ENCODE peak calls at places on chromosomes 11 and 22, in seven cellular contexts. One of them, this sample, is unnamed. For H3K36me3, the result is how much of the 10 kb centered on the place peaks cover.

GRCh38 chr11:42521994-42522393 is 789.8 kb upstream of the API5 start:
- DNase-seq in HCT116: no peak
- DNase-seq in OCI-LY7: no peak
- DNase-seq in MM.1S: no peak
- DNase-seq in PC-3: peak
- DNase-seq in hepatocyte: peak
- DNase-seq in SK-N-SH: no peak
- DNase-seq in this sample: peak

GRCh38 chr11:58674609-58675008 is 52.1 kb downstream of the CNTF start:
- DNase-seq in SK-N-SH: no peak
- DNase-seq in HCT116: no peak
- DNase-seq in PC-3: no peak
- DNase-seq in OCI-LY7: no peak
- DNase-seq in MM.1S: no peak
- DNase-seq in hepatocyte: no peak
- DNase-seq in this sample: no peak

GRCh38 chr22:46823654-46824053 is 61.2 kb downstream of the TBC1D22A start:
- DNase-seq in hepatocyte: no peak
- DNase-seq in PC-3: no peak
- DNase-seq in MM.1S: no peak
- DNase-seq in HCT116: no peak
- DNase-seq in OCI-LY7: no peak
- DNase-seq in SK-N-SH: no peak
- DNase-seq in this sample: no peak

GRCh38 chr11:75625970-75626691 is 42.7 kb downstream of the MAP6 start:
- DNase-seq in OCI-LY7: no peak
- DNase-seq in MM.1S: no peak
- DNase-seq in hepatocyte: no peak
- DNase-seq in SK-N-SH: no peak
- DNase-seq in HCT116: no peak
- DNase-seq in PC-3: peak
- DNase-seq in this sample: no peak

GRCh38 chr11:125871391-125872137 is 15.9 kb upstream of the HYLS1 start:
- DNase-seq in HCT116: peak
- DNase-seq in PC-3: peak
- DNase-seq in hepatocyte: peak
- DNase-seq in MM.1S: peak
- DNase-seq in OCI-LY7: peak
- DNase-seq in SK-N-SH: peak
- DNase-seq in this sample: peak

GRCh38 chr11:124766156-124766555 is 4.1 kb upstream of the ESAM start:
- DNase-seq in OCI-LY7: no peak
- DNase-seq in hepatocyte: no peak
- DNase-seq in HCT116: no peak
- DNase-seq in MM.1S: no peak
- DNase-seq in PC-3: peak
- DNase-seq in SK-N-SH: no peak
- DNase-seq in this sample: no peak

GRCh38 chr11:9363954-9364912 is 20.2 kb upstream of the IPO7 start:
- DNase-seq in HCT116: peak
- DNase-seq in MM.1S: peak
- DNase-seq in hepatocyte: peak
- DNase-seq in PC-3: peak
- DNase-seq in OCI-LY7: peak
- DNase-seq in SK-N-SH: peak
- DNase-seq in this sample: peak

GRCh38 chr11:38448284-38448683 is 1850.2 kb upstream of the RAG2 start:
- DNase-seq in MM.1S: no peak
- DNase-seq in OCI-LY7: no peak
- DNase-seq in hepatocyte: no peak
- DNase-seq in SK-N-SH: no peak
- DNase-seq in HCT116: no peak
- DNase-seq in PC-3: peak
- DNase-seq in this sample: no peak

GRCh38 chr22:44823396-44823795 is 71.0 kb downstream of the ARHGAP8 start:
- DNase-seq in HCT116: no peak
- DNase-seq in MM.1S: no peak
- DNase-seq in hepatocyte: no peak
- DNase-seq in PC-3: no peak
- DNase-seq in SK-N-SH: no peak
- DNase-seq in OCI-LY7: no peak
- DNase-seq in this sample: no peak

GRCh38 chr11:72585762-72586590 is 88.2 kb downstream of the PDE2A start:
- DNase-seq in PC-3: peak
- DNase-seq in OCI-LY7: peak
- DNase-seq in SK-N-SH: peak
- DNase-seq in hepatocyte: peak
- DNase-seq in HCT116: peak
- DNase-seq in MM.1S: peak
- DNase-seq in this sample: peak

GRCh38 chr11:134483291-134483690 is 71.2 kb upstream of the B3GAT1 start:
- DNase-seq in hepatocyte: no peak
- DNase-seq in OCI-LY7: no peak
- DNase-seq in MM.1S: no peak
- DNase-seq in HCT116: no peak
- DNase-seq in PC-3: no peak
- DNase-seq in SK-N-SH: no peak
- DNase-seq in this sample: no peak

GRCh38 chr11:116651757-116652237 is 121.0 kb downstream of the BUD13 start:
- DNase-seq in PC-3: no peak
- DNase-seq in OCI-LY7: no peak
- DNase-seq in MM.1S: no peak
- DNase-seq in SK-N-SH: no peak
- DNase-seq in HCT116: no peak
- DNase-seq in hepatocyte: no peak
- DNase-seq in this sample: no peak

GRCh38 chr11:11552688-11553087 is 69.1 kb downstream of the GALNT18 start:
- DNase-seq in PC-3: peak
- DNase-seq in MM.1S: no peak
- DNase-seq in OCI-LY7: no peak
- DNase-seq in HCT116: no peak
- DNase-seq in hepatocyte: peak
- DNase-seq in SK-N-SH: no peak
- DNase-seq in this sample: no peak
- TF ChIP-seq EZH2phosphoT487 in PC-3: no peak
- TF ChIP-seq EZH2phosphoT487 in MM.1S: no peak
- TF ChIP-seq EZH2phosphoT487 in OCI-LY7: no peak
- TF ChIP-seq EZH2phosphoT487 in HCT116: no peak
- TF ChIP-seq EZH2phosphoT487 in hepatocyte: no peak
- TF ChIP-seq EZH2phosphoT487 in SK-N-SH: no peak
- TF ChIP-seq EZH2phosphoT487 in this sample: no peak

GRCh38 chr11:26028294-26028954 is 303.5 kb upstream of the ANO3 start:
- DNase-seq in HCT116: no peak
- DNase-seq in PC-3: peak
- DNase-seq in SK-N-SH: no peak
- DNase-seq in MM.1S: no peak
- DNase-seq in hepatocyte: peak
- DNase-seq in OCI-LY7: no peak
- DNase-seq in this sample: no peak
- H2AFZ ChIP-seq in HCT116: no peak
- H2AFZ ChIP-seq in PC-3: no peak
- H2AFZ ChIP-seq in SK-N-SH: no peak
- H2AFZ ChIP-seq in MM.1S: peak
- H2AFZ ChIP-seq in hepatocyte: peak
- H2AFZ ChIP-seq in OCI-LY7: peak
- H2AFZ ChIP-seq in this sample: no peak

GRCh38 chr11:121586727-121587126 is 134.0 kb upstream of the SORL1-AS1 start:
- DNase-seq in hepatocyte: peak
- DNase-seq in PC-3: no peak
- DNase-seq in OCI-LY7: no peak
- DNase-seq in HCT116: no peak
- DNase-seq in MM.1S: no peak
- DNase-seq in SK-N-SH: no peak
- DNase-seq in this sample: no peak
- H3K36me3 ChIP-seq in hepatocyte: under half
- H3K36me3 ChIP-seq in PC-3: under half
- H3K36me3 ChIP-seq in OCI-LY7: half or more
- H3K36me3 ChIP-seq in HCT116: under half
- H3K36me3 ChIP-seq in MM.1S: under half
- H3K36me3 ChIP-seq in SK-N-SH: under half
- H3K36me3 ChIP-seq in this sample: under half

GRCh38 chr22:31084811-31085492 is 3.8 kb downstream of the SMTN start:
- DNase-seq in SK-N-SH: peak
- DNase-seq in HCT116: no peak
- DNase-seq in MM.1S: peak
- DNase-seq in hepatocyte: peak
- DNase-seq in OCI-LY7: peak
- DNase-seq in PC-3: no peak
- DNase-seq in this sample: peak
- TF ChIP-seq EZH2phosphoT487 in SK-N-SH: no peak
- TF ChIP-seq EZH2phosphoT487 in HCT116: no peak
- TF ChIP-seq EZH2phosphoT487 in MM.1S: no peak
- TF ChIP-seq EZH2phosphoT487 in hepatocyte: no peak
- TF ChIP-seq EZH2phosphoT487 in OCI-LY7: no peak
- TF ChIP-seq EZH2phosphoT487 in PC-3: no peak
- TF ChIP-seq EZH2phosphoT487 in this sample: no peak

DNA sequence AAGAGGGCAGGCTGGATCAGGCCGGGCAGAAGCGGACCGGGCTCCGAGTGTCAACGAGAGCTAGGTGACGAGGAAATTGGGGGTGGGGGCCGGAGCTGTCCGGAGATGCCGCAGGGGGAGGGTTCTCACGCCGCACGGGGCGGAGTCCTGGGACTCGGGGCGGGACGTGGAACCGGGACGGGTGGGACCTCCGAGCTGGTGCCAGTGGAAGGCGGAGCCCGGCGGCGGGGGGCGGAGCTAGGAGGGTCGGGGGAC is 207 bp downstream of the FKBP2 start:
- DNase-seq in PC-3: no peak
- DNase-seq in SK-N-SH: no peak
- DNase-seq in OCI-LY7: no peak
- DNase-seq in HCT116: no peak
- DNase-seq in MM.1S: no peak
- DNase-seq in hepatocyte: no peak
- DNase-seq in this sample: no peak
- H2AFZ ChIP-seq in PC-3: peak
- H2AFZ ChIP-seq in SK-N-SH: peak
- H2AFZ ChIP-seq in OCI-LY7: no peak
- H2AFZ ChIP-seq in HCT116: no peak
- H2AFZ ChIP-seq in MM.1S: peak
- H2AFZ ChIP-seq in hepatocyte: peak
- H2AFZ ChIP-seq in this sample: no peak